ENCODE peak calls at places on chromosomes 2 and 18, in nine cellular contexts. L is heart left ventricle; G is colonic mucosa; S is CD4-positive, alpha-beta T cell; E is astrocyte; D is MM.1S; B is K562; T is body of pancreas; H is hepatocyte. Q is an unnamed sample.

GRCh38 chr2:25700221-25700660 is 26.9 kb upstream of the DTNB start:
- DNase-seq in L (no peak), G (no peak), S (peak; percentile 11), E (peak; percentile 27), D (peak; percentile 39), B (peak; percentile 45), T (peak; percentile 47), H (peak; percentile 70), Q (peak; percentile 77)

GRCh38 chr2:152573168-152573567 is 144.1 kb downstream of the PRPF40A start:
- DNase-seq in L (no peak), G (no peak), S (no peak), E (peak; percentile 78), D (peak; percentile 87), B (peak; percentile 27), T (peak; percentile 61), H (no peak), Q (peak; percentile 57)

GRCh38 chr18:24414349-24415003 is 12.0 kb upstream of the IMPACT start:
- DNase-seq in L (no peak), G (no peak), S (no peak), E (no peak), D (peak; percentile 8), B (no peak), T (no peak), H (no peak), Q (no peak)

GRCh38 chr2:236107971-236108625 is 60.1 kb downstream of the GBX2 start:
- DNase-seq in L (no peak), G (no peak), S (no peak), E (no peak), D (no peak), B (no peak), T (no peak), H (no peak), Q (no peak)

GRCh38 chr2:206213514-206213845 is 53.8 kb downstream of the EEF1B2 start:
- DNase-seq in L (no peak), G (no peak), S (no peak), E (no peak), D (no peak), B (no peak), T (no peak), H (no peak), Q (no peak)

GRCh38 chr18:46427216-46427995 is 229.6 kb downstream of the LOXHD1 start:
- DNase-seq in L (no peak), G (no peak), S (no peak), E (no peak), D (no peak), B (no peak), T (no peak), H (no peak), Q (no peak)

GRCh38 chr2:112157472-112157871 is 19.3 kb downstream of the FBLN7 start:
- DNase-seq in L (no peak), G (no peak), S (no peak), E (no peak), D (no peak), B (no peak), T (no peak), H (no peak), Q (no peak)

GRCh38 chr2:6931753-6932152 is 14.5 kb downstream of the RNF144A start:
- DNase-seq in L (no peak), G (no peak), S (no peak), E (no peak), D (no peak), B (no peak), T (no peak), H (no peak), Q (no peak)

GRCh38 chr2:20221939-20222768 is 2.8 kb downstream of the SDC1 start:
- DNase-seq in L (no peak), G (no peak), S (no peak), E (no peak), D (peak; percentile 51), B (no peak), T (no peak), H (no peak), Q (no peak)

GRCh38 chr2:211390506-211390905 is 834.1 kb downstream of the CPS1 start:
- DNase-seq in L (no peak), G (no peak), S (no peak), E (no peak), D (no peak), B (no peak), T (no peak), H (no peak), Q (no peak)

GRCh38 chr2:30871980-30872789 is 64.9 kb upstream of the CAPN13 start:
- DNase-seq in L (peak; percentile 44), G (no peak), S (no peak), E (no peak), D (no peak), B (no peak), T (no peak), H (no peak), Q (peak; percentile 58)

GRCh38 chr18:59087391-59087790 is 52.3 kb upstream of the SEC11C start:
- DNase-seq in L (no peak), G (no peak), S (peak; percentile 3), E (no peak), D (peak; percentile 97), B (no peak), T (no peak), H (no peak), Q (no peak)

GRCh38 chr2:45625824-45626223 is 14.8 kb upstream of the SRBD1 start:
- DNase-seq in L (no peak), G (no peak), S (no peak), E (no peak), D (no peak), B (no peak), T (no peak), H (no peak), Q (no peak)

GRCh38 chr2:100670232-100670631 is 107.4 kb downstream of the PDCL3 start:
- DNase-seq in L (no peak), G (no peak), S (no peak), E (no peak), D (no peak), B (no peak), T (no peak), H (no peak), Q (no peak)

GRCh38 chr2:128449226-128450061 is 130.8 kb upstream of the HS6ST1 start:
- DNase-seq in L (no peak), G (peak; percentile 15), S (no peak), E (no peak), D (no peak), B (no peak), T (no peak), H (no peak), Q (no peak)

DNA sequence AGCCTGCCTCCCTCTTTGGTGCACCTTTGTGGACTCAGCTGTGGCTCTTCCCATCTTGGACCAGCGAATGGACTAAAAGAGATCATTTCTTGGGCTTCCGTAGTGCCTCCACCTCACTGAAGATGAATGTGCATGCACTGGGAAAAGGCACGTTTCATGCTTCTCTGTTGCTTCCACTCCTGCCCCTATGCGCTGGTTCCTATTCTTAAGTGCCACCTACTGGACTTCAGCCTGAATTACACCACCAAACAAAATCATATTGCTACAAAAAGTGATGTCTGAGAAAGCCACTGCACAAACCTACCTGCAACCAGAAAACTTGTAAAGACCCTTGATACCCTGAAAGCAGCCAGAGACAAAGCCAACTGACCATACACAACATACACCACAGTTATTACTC is 695.6 kb downstream of the TSN start:
- DNase-seq in L (no peak), G (no peak), S (no peak), E (no peak), D (peak; percentile 43), B (peak; percentile 13), T (peak; percentile 15), H (peak; percentile 33), Q (peak; percentile 9)
- TF ChIP-seq CTCF in L (peak; percentile 21), G (peak; percentile 32), S (no peak), E (peak; percentile 35), D (peak; percentile 68), B (peak; percentile 36), T (peak; percentile 16), H (peak; percentile 38), Q (peak; percentile 43)

GRCh38 chr2:133791191-133791590 is 222.9 kb upstream of the NCKAP5 start:
- DNase-seq in L (no peak), G (no peak), S (no peak), E (peak; percentile 74), D (no peak), B (no peak), T (no peak), H (no peak), Q (no peak)
- H3K27ac ChIP-seq in L (no peak overlapping the region), G (no peak overlapping the region), S (no peak overlapping the region), E (peak overlapping the region; percentile 78), D (no peak overlapping the region), B (no peak overlapping the region), T (no peak overlapping the region), H (no peak overlapping the region), Q (no peak overlapping the region)

GRCh38 chr2:233323851-233324250 is 16.2 kb downstream of the SAG start:
- DNase-seq in L (no peak), G (no peak), S (no peak), E (no peak), D (no peak), B (no peak), T (no peak), H (no peak), Q (no peak)
- TF ChIP-seq CTCF in L (no peak), G (no peak), S (no peak), E (no peak), D (no peak), B (peak; percentile 39), T (no peak), H (no peak), Q (no peak)

GRCh38 chr2:142542431-142542910 is 335.0 kb upstream of the KYNU start:
- DNase-seq in L (no peak), G (no peak), S (no peak), E (no peak), D (no peak), B (no peak), T (no peak), H (no peak), Q (no peak)
- H3K27ac ChIP-seq in L (no peak overlapping the region), G (no peak overlapping the region), S (no peak overlapping the region), E (no peak overlapping the region), D (no peak overlapping the region), B (no peak overlapping the region), T (no peak overlapping the region), H (no peak overlapping the region), Q (no peak overlapping the region)

DNA sequence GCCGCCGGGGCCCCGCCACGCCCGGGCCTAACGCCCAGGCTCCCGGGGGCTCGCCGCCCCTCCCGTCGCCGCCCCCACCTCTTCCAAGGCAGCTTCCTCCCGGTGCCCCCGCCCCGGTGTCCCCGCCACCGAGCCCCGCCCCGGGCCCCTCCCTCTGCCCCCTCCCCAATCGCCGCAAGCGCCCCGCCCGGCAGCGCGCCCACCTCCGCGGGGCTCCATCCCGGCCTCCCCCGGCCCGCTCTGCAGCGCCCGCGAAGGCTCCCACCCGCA is 209 bp downstream of the STK25 start:
- DNase-seq in L (no peak), G (no peak), S (no peak), E (no peak), D (no peak), B (peak; percentile 78), T (no peak), H (no peak), Q (no peak)
- TF ChIP-seq CTCF in L (no peak), G (no peak), S (no peak), E (no peak), D (no peak), B (no peak), T (no peak), H (no peak), Q (no peak)